ENCODE peak calls at places on chromosomes 12 and 14, in seven cellular contexts. I, Q, J, G, C, O and H are unnamed samples.

GRCh38 chr14:92040431-92041040 is 677 bp upstream of the TRIP11 start:
- DNase-seq in I (peak), G (peak), J (peak), Q (peak), C (peak), O (no peak), H (peak)

GRCh38 chr14:74858022-74858421 is 17.9 kb downstream of the PROX2 start:
- DNase-seq in G (no peak), J (no peak), O (no peak), Q (no peak), C (no peak), I (no peak), H (no peak)

GRCh38 chr14:32564591-32564990 is 235.5 kb downstream of the AKAP6 start:
- DNase-seq in J (no peak), Q (no peak), G (no peak), I (no peak), C (no peak), O (no peak), H (no peak)

GRCh38 chr14:40601063-40601462 is 1005.6 kb upstream of the LRFN5 start:
- DNase-seq in Q (no peak), J (no peak), O (no peak), C (no peak), G (no peak), I (no peak), H (no peak)

GRCh38 chr12:40226652-40227051 is 1.9 kb downstream of the LRRK2 start:
- DNase-seq in G (no peak), I (no peak), C (no peak), Q (peak), J (no peak), O (no peak), H (no peak)

GRCh38 chr12:75954076-75954475 is 77.5 kb downstream of the PHLDA1 start:
- DNase-seq in O (no peak), G (no peak), I (peak), Q (peak), C (peak), J (no peak), H (no peak)

GRCh38 chr12:51980051-51980808 is 26.5 kb upstream of the TAMALIN start:
- DNase-seq in J (peak), O (no peak), G (no peak), C (no peak), I (peak), Q (peak), H (peak)

GRCh38 chr12:28767836-28768348 is 381.2 kb upstream of the FAR2 start:
- DNase-seq in O (no peak), J (no peak), C (no peak), I (no peak), G (no peak), Q (no peak), H (no peak)

GRCh38 chr14:54659365-54659764 is 92.4 kb downstream of the SAMD4A start:
- DNase-seq in C (no peak), G (no peak), J (no peak), I (peak), O (no peak), Q (no peak), H (no peak)

GRCh38 chr14:61537567-61538463 is 157.5 kb upstream of the HIF1A start:
- DNase-seq in Q (no peak), O (peak), I (peak), C (peak), J (peak), G (no peak), H (no peak)

GRCh38 chr12:44317651-44318126 is 481.8 kb downstream of the TMEM117 start:
- DNase-seq in I (peak), J (no peak), Q (no peak), C (peak), G (no peak), O (no peak), H (peak)
- TF ChIP-seq JUND in I (no peak), J (no peak), Q (no peak), C (no peak), G (no peak), O (no peak), H (no peak)

DNA sequence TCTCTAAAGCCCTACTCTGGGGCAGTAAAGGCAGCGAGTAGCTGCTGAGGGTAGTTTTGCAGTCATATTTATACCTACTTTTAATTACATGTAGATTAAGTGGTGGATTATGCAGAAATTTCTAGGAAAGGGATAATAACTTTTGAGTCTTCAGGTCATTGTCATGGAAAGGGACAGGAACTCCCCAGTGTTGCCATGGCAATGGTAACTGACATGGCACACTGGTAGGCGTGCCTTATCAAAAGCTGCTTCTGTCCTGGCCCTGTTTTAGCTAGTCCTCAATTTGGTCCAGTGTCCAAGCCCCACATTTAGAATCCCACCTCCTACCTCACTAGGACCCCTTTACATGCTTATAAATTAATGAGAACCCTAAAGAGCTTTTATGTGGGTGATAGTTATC is 303.1 kb downstream of the VRK1 start:
- DNase-seq in C (no peak), O (no peak), G (no peak), J (no peak), Q (no peak), I (no peak), H (no peak)
- TF ChIP-seq JUND in C (no peak), O (no peak), G (no peak), J (no peak), Q (no peak), I (no peak), H (no peak)

DNA sequence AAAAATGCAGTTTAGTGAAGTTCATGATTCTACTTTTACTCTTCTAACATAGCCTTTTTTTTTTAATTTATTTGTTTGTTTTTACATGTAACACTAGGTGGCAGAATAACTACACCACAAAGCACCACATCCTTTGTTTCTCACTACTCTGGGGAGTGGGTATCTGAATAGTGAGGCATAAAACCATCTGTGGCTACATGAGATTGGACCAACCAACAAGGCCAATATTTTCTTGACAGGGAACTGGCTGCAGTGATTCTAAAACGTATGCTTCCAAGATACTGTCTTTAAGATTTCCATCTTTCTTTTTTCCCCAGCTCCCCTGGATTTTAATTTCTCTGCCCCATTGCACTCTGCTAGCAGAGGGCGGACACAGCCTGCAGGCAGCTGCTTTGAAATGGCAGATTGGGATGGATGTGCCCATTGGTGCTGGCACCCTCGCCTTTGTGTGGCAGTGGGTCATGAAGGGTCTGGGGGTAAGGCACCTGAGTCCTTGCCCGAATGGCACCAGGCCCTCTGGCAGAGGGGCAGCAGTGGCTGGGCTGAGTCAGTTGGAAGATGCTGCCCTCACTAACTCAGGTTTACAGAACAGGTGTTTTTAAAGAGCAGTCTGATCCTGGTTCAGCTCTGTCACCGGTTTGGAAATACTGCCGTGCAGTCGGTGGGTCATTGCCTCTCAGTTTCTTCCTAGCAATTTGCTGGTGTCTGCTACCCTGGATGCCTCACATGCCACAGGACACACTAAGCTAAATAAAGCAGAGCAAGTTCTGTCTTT is 429.1 kb downstream of the RAD51B start:
- DNase-seq in J (no peak), I (peak), Q (peak), O (no peak), C (peak), G (peak), H (peak)
- TF ChIP-seq JUND in J (no peak), I (no peak), Q (no peak), O (no peak), C (no peak), G (no peak), H (no peak)

DNA sequence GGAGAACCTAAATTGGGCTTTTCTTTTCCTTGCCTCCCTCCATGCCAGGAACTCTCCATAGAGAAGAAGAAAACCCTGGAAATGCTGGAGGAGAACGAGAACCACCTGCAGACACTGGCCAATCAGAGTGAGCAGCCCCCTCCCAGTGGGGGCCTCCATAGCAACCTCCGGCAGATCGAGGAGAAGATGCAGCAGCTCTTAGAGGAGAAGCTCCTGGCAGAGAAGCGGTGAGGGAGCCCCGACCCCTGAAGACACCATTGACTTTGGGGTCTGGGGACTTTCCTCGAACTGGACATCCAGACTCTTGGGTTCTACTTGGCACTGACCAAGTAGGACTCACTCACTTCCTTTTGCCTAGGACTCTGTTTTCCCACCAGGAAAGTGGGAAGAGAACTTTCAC is 41.4 kb downstream of the PLEKHD1 start:
- DNase-seq in I (no peak), O (no peak), G (no peak), J (no peak), C (no peak), Q (no peak), H (no peak)
- TF ChIP-seq JUND in I (no peak), O (no peak), G (no peak), J (no peak), C (no peak), Q (no peak), H (no peak)

GRCh38 chr12:112185093-112185923 is 59.9 kb downstream of the TRAFD1 start:
- DNase-seq in Q (no peak), C (no peak), G (no peak), J (no peak), I (no peak), O (no peak), H (no peak)

GRCh38 chr12:112184056-112184887 is 58.9 kb downstream of the TRAFD1 start:
- DNase-seq in C (no peak), Q (no peak), O (no peak), G (no peak), J (no peak), I (no peak), H (no peak)

GRCh38 chr12:112182499-112182898 is 57.1 kb downstream of the TRAFD1 start:
- DNase-seq in C (no peak), J (no peak), Q (no peak), O (no peak), G (no peak), I (no peak), H (no peak)

GRCh38 chr12:112183591-112184021 is 58.2 kb downstream of the TRAFD1 start:
- DNase-seq in Q (no peak), I (no peak), J (no peak), C (no peak), O (peak), G (peak), H (no peak)

DNA sequence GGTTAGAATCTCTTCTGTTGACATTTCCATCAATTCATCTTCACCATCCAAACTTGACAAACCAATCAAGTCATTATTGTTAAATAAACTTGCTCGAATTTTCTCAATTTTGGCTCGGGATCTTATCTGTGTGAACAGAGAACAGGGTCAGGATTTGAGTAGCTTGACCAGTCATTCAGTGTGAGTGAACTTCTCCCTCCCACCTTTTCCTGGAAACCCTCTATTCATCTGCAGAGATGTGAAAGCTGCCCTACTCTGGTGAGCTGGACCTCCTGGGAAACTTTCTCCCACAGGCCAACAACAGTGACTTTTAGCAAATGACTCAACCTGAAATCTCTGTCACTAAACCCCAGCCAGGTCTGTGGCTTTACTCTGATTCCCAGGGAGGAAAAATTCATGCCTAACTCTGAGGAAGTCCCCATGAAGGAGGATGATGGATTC is 57.8 kb downstream of the TRAFD1 start:
- DNase-seq in O (no peak), C (no peak), I (no peak), G (peak), J (no peak), Q (peak), H (no peak)
- TF ChIP-seq JUND in O (no peak), C (no peak), I (no peak), G (no peak), J (no peak), Q (peak), H (no peak)

DNA sequence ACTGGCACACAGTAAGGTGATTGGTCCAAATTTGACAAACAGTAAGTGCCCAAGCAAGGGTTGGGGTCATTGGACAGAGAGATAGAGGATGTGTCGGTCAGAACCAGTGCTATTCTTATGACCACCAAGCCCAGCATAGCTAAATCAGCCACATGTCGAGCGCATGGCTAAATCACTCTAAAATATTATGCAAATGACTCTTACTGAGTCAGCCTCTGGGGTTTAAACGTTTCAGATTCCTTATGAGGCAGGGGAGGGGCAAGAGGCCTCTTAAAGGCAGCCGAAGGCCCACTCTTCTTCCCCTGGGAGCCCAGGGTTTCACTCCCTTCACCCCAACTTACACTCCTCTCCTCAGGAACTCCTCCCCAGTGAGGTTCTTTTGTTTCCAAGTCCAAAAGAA is 603 bp upstream of the ENDOU start:
- DNase-seq in Q (no peak), O (no peak), C (no peak), G (no peak), I (no peak), J (no peak), H (no peak)
- TF ChIP-seq JUND in Q (no peak), O (no peak), C (no peak), G (no peak), I (no peak), J (no peak), H (no peak)